ENCODE peak calls at places on chromosomes 4 and X, in five cellular contexts. One of them, this sample, is unnamed.

GRCh38 chr4:147546341-147546740 is 65.4 kb downstream of the EDNRA start:
- DNase-seq in OCI-LY7: no peak
- DNase-seq in kidney epithelial cell: peak; percentile 14
- DNase-seq in prostate gland: no peak
- DNase-seq in Jurkat, Clone E6-1: no peak
- DNase-seq in this sample: no peak

GRCh38 chrX:54786972-54787371 is 11.1 kb downstream of the ITIH6 start:
- DNase-seq in OCI-LY7: peak; percentile 33
- DNase-seq in kidney epithelial cell: no peak
- DNase-seq in prostate gland: no peak
- DNase-seq in Jurkat, Clone E6-1: peak; percentile 9
- DNase-seq in this sample: peak; percentile 49

GRCh38 chr4:69032847-69033638 is 63.2 kb upstream of the UGT2B7 start:
- DNase-seq in OCI-LY7: no peak
- DNase-seq in kidney epithelial cell: no peak
- DNase-seq in prostate gland: no peak
- DNase-seq in Jurkat, Clone E6-1: no peak
- DNase-seq in this sample: no peak

GRCh38 chr4:107755841-107756356 is 35.9 kb upstream of the PAPSS1 start:
- DNase-seq in OCI-LY7: no peak
- DNase-seq in kidney epithelial cell: no peak
- DNase-seq in prostate gland: no peak
- DNase-seq in Jurkat, Clone E6-1: no peak
- DNase-seq in this sample: no peak

GRCh38 chr4:5338511-5338910 is 287.2 kb downstream of the STK32B start:
- DNase-seq in OCI-LY7: no peak
- DNase-seq in kidney epithelial cell: no peak
- DNase-seq in prostate gland: no peak
- DNase-seq in Jurkat, Clone E6-1: no peak
- DNase-seq in this sample: no peak

GRCh38 chrX:36577006-36577405 is 431.2 kb upstream of the FAM47C start:
- DNase-seq in OCI-LY7: no peak
- DNase-seq in kidney epithelial cell: no peak
- DNase-seq in prostate gland: no peak
- DNase-seq in Jurkat, Clone E6-1: no peak
- DNase-seq in this sample: no peak

GRCh38 chrX:84735025-84735424 is 232.8 kb upstream of the HDX start:
- DNase-seq in OCI-LY7: no peak
- DNase-seq in kidney epithelial cell: no peak
- DNase-seq in prostate gland: no peak
- DNase-seq in Jurkat, Clone E6-1: no peak
- DNase-seq in this sample: no peak

GRCh38 chr4:158847535-158847934 is 78.7 kb downstream of the FNIP2 start:
- DNase-seq in OCI-LY7: no peak
- DNase-seq in kidney epithelial cell: no peak
- DNase-seq in prostate gland: no peak
- DNase-seq in Jurkat, Clone E6-1: no peak
- DNase-seq in this sample: no peak

GRCh38 chr4:168197926-168198325 is 105.6 kb downstream of the ANXA10 start:
- DNase-seq in OCI-LY7: no peak
- DNase-seq in kidney epithelial cell: no peak
- DNase-seq in prostate gland: no peak
- DNase-seq in Jurkat, Clone E6-1: no peak
- DNase-seq in this sample: no peak

GRCh38 chr4:172813359-172813923 is 355.2 kb upstream of the GALNT7 start:
- DNase-seq in OCI-LY7: no peak
- DNase-seq in kidney epithelial cell: no peak
- DNase-seq in prostate gland: no peak
- DNase-seq in Jurkat, Clone E6-1: no peak
- DNase-seq in this sample: no peak

GRCh38 chr4:70628444-70628843 is at the start of gene ENAM:
- DNase-seq in OCI-LY7: no peak
- DNase-seq in kidney epithelial cell: no peak
- DNase-seq in prostate gland: no peak
- DNase-seq in Jurkat, Clone E6-1: no peak
- DNase-seq in this sample: no peak

DNA sequence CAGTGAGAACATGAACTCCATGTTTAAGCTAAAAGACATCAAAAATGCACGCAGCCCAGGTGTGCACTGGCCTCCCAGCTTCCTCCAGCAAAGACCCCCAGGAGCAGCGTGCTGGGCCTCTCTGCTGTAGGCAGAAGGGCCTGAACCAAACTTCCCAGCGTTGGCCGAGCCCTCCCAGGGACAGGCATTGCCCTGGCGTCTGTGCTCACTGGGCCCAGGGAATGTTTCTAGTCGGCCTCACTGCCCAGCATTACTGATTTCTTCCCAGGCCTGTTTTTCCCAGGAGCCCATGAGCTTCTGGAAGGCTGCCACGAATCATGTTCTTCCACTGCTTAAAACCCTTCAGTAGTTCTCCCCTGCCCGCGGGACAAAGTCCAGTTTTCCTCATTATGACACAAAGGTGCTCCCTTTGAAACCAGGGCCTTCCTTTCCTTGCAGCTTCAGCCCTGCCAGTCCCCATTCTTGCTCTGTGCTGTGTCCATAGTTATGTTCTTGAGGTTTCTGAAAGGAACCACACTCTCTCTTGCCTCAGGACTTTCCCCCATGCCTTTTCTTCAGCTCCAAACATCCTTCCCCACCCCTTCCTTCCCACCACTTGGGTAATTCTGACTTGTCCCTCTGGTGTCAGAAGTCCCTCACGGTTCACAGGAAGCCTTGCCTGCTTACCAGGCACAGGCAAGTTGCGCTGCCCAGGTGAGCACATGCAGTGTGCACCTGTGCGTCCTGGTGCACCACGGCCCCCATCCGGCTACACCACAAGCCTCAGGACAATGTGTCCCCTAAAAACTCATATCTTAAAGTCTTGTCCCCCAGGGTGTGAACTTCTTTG is 93.4 kb upstream of the ENPP6 start:
- DNase-seq in OCI-LY7: no peak
- DNase-seq in kidney epithelial cell: no peak
- DNase-seq in prostate gland: peak; percentile 3
- DNase-seq in Jurkat, Clone E6-1: no peak
- DNase-seq in this sample: peak; percentile 57
- H3K4me3 ChIP-seq in OCI-LY7: no peak overlapping the region
- H3K4me3 ChIP-seq in kidney epithelial cell: no peak overlapping the region
- H3K4me3 ChIP-seq in prostate gland: no peak overlapping the region
- H3K4me3 ChIP-seq in Jurkat, Clone E6-1: no peak overlapping the region
- H3K4me3 ChIP-seq in this sample: no peak overlapping the region

GRCh38 chr4:185019451-185020292 is 1.4 kb downstream of the HELT start:
- DNase-seq in OCI-LY7: no peak
- DNase-seq in kidney epithelial cell: no peak
- DNase-seq in prostate gland: no peak
- DNase-seq in Jurkat, Clone E6-1: no peak
- DNase-seq in this sample: no peak

GRCh38 chr4:185017964-185018772 is at the start of gene HELT:
- DNase-seq in OCI-LY7: no peak
- DNase-seq in kidney epithelial cell: no peak
- DNase-seq in prostate gland: no peak
- DNase-seq in Jurkat, Clone E6-1: no peak
- DNase-seq in this sample: no peak

GRCh38 chr4:185020293-185020808 is 2.1 kb downstream of the HELT start:
- DNase-seq in OCI-LY7: no peak
- DNase-seq in kidney epithelial cell: no peak
- DNase-seq in prostate gland: no peak
- DNase-seq in Jurkat, Clone E6-1: no peak
- DNase-seq in this sample: no peak

GRCh38 chr4:185016946-185017797 is 1.1 kb upstream of the HELT start:
- DNase-seq in OCI-LY7: no peak
- DNase-seq in kidney epithelial cell: no peak
- DNase-seq in prostate gland: no peak
- DNase-seq in Jurkat, Clone E6-1: no peak
- DNase-seq in this sample: no peak

DNA sequence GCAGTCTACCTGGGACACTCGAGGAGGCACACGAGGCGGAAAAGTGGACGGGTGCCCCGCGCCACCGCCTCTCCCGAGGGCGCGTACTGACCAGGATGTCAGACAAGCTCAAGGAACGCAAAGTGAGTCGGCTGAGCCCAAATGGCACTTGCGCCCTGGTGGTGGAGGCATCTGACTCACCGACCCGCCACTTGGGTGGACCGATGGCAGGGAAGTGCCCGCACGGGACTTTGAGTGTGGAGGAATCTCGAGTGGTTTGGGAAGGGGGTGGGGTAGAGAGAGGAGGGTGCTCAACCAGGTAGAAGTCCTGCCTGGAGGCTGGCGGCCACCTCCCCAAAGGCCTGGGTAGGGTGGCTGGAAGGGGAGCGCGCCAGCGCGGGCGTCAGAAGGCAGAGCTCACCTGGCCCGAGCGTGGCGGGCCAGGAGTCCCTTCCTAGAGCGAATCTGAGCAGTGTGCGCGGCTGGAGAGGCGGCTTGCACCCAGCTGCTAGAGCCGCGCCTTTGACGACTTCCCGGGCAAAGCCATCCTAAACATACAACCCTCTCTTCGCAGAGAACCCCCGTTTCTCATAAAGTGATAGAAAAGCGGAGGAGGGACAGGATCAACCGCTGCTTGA is 652 bp downstream of the HELT start:
- DNase-seq in OCI-LY7: no peak
- DNase-seq in kidney epithelial cell: no peak
- DNase-seq in prostate gland: no peak
- DNase-seq in Jurkat, Clone E6-1: no peak
- DNase-seq in this sample: no peak
- H3K4me3 ChIP-seq in OCI-LY7: no peak overlapping the region
- H3K4me3 ChIP-seq in kidney epithelial cell: no peak overlapping the region
- H3K4me3 ChIP-seq in prostate gland: no peak overlapping the region
- H3K4me3 ChIP-seq in Jurkat, Clone E6-1: no peak overlapping the region
- H3K4me3 ChIP-seq in this sample: no peak overlapping the region

DNA sequence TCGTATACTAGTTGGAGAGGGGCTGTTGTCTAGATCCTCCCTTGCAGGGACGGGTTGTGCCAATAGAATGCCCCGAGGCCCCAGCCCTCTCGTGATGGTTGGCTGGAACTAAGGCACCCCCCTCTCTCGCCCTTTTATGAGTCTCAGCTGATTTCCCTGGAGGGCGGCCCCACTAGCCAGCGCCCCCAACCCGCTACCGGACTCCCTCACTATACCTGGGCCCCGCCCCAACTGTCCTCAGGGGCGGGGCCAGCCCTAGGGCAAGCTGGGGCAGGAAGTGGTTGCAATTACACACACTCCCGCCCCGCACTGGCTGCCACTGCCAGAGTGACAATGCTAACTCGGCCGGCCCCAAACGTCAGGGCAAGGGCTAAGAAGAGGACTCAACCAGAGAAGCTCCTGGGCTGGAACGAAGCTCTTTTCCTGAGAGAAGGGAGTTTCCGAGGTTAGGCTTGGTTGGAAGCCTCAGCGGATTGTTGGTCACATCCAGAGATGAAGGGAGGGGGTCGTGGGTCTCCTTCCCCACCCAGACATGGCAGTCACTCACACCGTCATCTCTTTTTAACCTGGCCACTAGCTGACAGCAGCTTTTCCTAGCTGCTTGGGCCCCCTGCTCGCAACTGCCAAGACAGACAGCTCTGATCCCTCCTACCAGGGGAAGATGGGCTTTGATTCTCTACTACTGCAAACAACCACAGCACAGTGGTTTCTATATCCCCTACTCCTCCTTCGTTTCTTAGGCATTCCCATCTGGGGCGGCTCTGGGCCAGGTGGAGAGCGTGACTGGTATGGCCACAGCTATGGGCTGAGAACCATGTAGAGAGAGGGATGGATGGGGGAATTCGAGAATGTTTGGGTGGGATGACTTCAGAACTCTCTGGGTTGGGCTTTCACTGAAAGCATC is 21.0 kb upstream of the BCORL1 start:
- DNase-seq in OCI-LY7: peak; percentile 88
- DNase-seq in kidney epithelial cell: no peak
- DNase-seq in prostate gland: peak; percentile 50
- DNase-seq in Jurkat, Clone E6-1: peak; percentile 51
- DNase-seq in this sample: peak; percentile 76
- H3K4me3 ChIP-seq in OCI-LY7: peak overlapping the region; percentile 66
- H3K4me3 ChIP-seq in kidney epithelial cell: peak overlapping the region; percentile 9
- H3K4me3 ChIP-seq in prostate gland: no peak overlapping the region
- H3K4me3 ChIP-seq in Jurkat, Clone E6-1: peak overlapping the region; percentile 47
- H3K4me3 ChIP-seq in this sample: no peak overlapping the region

DNA sequence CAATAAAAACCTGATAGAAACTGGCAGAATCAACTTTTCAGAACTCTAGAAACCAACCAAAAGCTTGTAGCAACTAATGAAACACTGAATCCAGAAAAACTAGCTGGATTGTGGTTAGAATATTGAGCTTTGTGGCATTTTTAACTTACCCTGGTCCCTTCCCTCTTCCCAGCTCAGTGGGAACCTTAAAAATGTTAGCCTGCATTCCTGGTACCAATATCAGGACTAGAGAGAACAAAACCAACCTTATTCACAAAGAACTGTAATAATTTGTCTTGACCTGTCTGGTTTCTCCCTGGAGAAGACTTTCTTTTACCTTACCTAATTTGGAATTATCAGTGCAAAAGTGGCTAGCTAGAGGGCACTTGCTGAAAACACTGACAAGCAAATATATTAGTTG is 21.2 kb downstream of the SH3D19 start:
- DNase-seq in OCI-LY7: no peak
- DNase-seq in kidney epithelial cell: no peak
- DNase-seq in prostate gland: no peak
- DNase-seq in Jurkat, Clone E6-1: no peak
- DNase-seq in this sample: no peak
- H3K4me3 ChIP-seq in OCI-LY7: no peak overlapping the region
- H3K4me3 ChIP-seq in kidney epithelial cell: no peak overlapping the region
- H3K4me3 ChIP-seq in prostate gland: no peak overlapping the region
- H3K4me3 ChIP-seq in Jurkat, Clone E6-1: no peak overlapping the region
- H3K4me3 ChIP-seq in this sample: no peak overlapping the region

GRCh38 chr4:61443813-61444510 is 243.8 kb downstream of the ADGRL3 start:
- DNase-seq in OCI-LY7: no peak
- DNase-seq in kidney epithelial cell: peak; percentile 16
- DNase-seq in prostate gland: no peak
- DNase-seq in Jurkat, Clone E6-1: no peak
- DNase-seq in this sample: no peak
- H3K4me3 ChIP-seq in OCI-LY7: no peak overlapping the region
- H3K4me3 ChIP-seq in kidney epithelial cell: no peak overlapping the region
- H3K4me3 ChIP-seq in prostate gland: no peak overlapping the region
- H3K4me3 ChIP-seq in Jurkat, Clone E6-1: no peak overlapping the region
- H3K4me3 ChIP-seq in this sample: no peak overlapping the region

GRCh38 chrX:137427813-137428212 is 138.1 kb upstream of the ZIC3 start:
- DNase-seq in OCI-LY7: no peak
- DNase-seq in kidney epithelial cell: no peak
- DNase-seq in prostate gland: no peak
- DNase-seq in Jurkat, Clone E6-1: no peak
- DNase-seq in this sample: no peak
- H3K4me3 ChIP-seq in OCI-LY7: no peak overlapping the region
- H3K4me3 ChIP-seq in kidney epithelial cell: peak overlapping the region; percentile 24
- H3K4me3 ChIP-seq in prostate gland: peak overlapping the region; percentile 19
- H3K4me3 ChIP-seq in Jurkat, Clone E6-1: peak overlapping the region; percentile 37
- H3K4me3 ChIP-seq in this sample: peak overlapping the region; percentile 35

GRCh38 chr4:53907772-53908171 is 156.6 kb downstream of the CHIC2 start:
- DNase-seq in OCI-LY7: no peak
- DNase-seq in kidney epithelial cell: no peak
- DNase-seq in prostate gland: no peak
- DNase-seq in Jurkat, Clone E6-1: no peak
- DNase-seq in this sample: no peak
- H3K4me3 ChIP-seq in OCI-LY7: no peak overlapping the region
- H3K4me3 ChIP-seq in kidney epithelial cell: no peak overlapping the region
- H3K4me3 ChIP-seq in prostate gland: no peak overlapping the region
- H3K4me3 ChIP-seq in Jurkat, Clone E6-1: no peak overlapping the region
- H3K4me3 ChIP-seq in this sample: no peak overlapping the region

This sample was measured in right lobe of liver.